ENCODE peak calls at places on chromosome 9, in four cellular contexts. F, Y, G and C are unnamed samples.

GRCh38 chr9:87567047-87567446 is 69.4 kb downstream of the DAPK1 start:
- DNase-seq in F (no peak), G (no peak), Y (no peak), C (no peak)

GRCh38 chr9:134136117-134136996 is 475 bp downstream of the WDR5 start:
- DNase-seq in Y (peak), G (peak), F (peak), C (peak)

GRCh38 chr9:112772551-112772950 is 22.0 kb downstream of the SNX30 start:
- DNase-seq in F (no peak), G (no peak), Y (no peak), C (no peak)

GRCh38 chr9:133360400-133361393 is 4.3 kb downstream of the SURF2 start:
- DNase-seq in G (no peak), F (no peak), Y (no peak), C (no peak)

GRCh38 chr9:116941266-116941665 is 254.2 kb downstream of the TRIM32 start:
- DNase-seq in Y (no peak), F (no peak), G (no peak), C (no peak)

GRCh38 chr9:73577867-73578266 is 426.2 kb downstream of the ANXA1 start:
- DNase-seq in G (no peak), F (peak), Y (peak), C (peak)

GRCh38 chr9:129333961-129334743 is 156.1 kb upstream of the IER5L start:
- DNase-seq in G (peak), F (peak), Y (peak), C (peak)

GRCh38 chr9:133275105-133276000 is at the start of gene ABO:
- DNase-seq in F (no peak), Y (peak), G (no peak), C (peak)

GRCh38 chr9:26471271-26471670 is 421.3 kb downstream of the CAAP1 start:
- DNase-seq in G (no peak), Y (no peak), F (no peak), C (no peak)

GRCh38 chr9:119283118-119283794 is 86.0 kb downstream of the BRINP1 start:
- DNase-seq in Y (peak), G (no peak), F (peak), C (peak)

GRCh38 chr9:34363619-34364351 is 12.9 kb downstream of the MYORG start:
- DNase-seq in F (no peak), G (no peak), Y (no peak), C (no peak)

GRCh38 chr9:114784721-114785253 is 21.1 kb downstream of the TNFSF15 start:
- DNase-seq in G (no peak), F (no peak), Y (no peak), C (no peak)

GRCh38 chr9:114779352-114779845 is 26.4 kb downstream of the TNFSF15 start:
- DNase-seq in G (peak), Y (peak), F (peak), C (peak)

GRCh38 chr9:114786251-114786650 is 19.6 kb downstream of the TNFSF15 start:
- DNase-seq in F (no peak), Y (no peak), G (no peak), C (peak)

GRCh38 chr9:114777841-114778240 is 28.0 kb downstream of the TNFSF15 start:
- DNase-seq in F (no peak), Y (peak), G (no peak), C (no peak)

DNA sequence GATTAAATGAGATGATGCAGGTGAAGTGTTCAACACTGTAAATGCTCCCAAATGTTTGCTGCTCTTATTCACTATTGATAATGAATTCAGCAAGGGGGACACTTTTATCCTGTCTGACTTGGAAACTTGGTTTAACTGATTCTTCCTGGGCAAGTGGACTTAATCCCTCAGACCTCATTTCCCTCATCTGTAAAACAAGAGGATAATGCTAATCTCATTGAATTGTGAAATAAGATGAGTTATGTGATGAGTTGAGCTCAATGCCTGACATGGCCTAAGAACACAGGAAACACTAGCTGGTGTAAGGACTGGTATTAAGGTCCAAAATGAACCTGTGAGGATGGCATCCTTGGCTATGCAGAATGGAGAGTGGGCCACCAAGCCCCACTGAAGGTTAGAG is 23.3 kb downstream of the TNFSF15 start:
- DNase-seq in G (no peak), Y (no peak), F (no peak), C (no peak)
- H3K4me2 ChIP-seq in G (no peak), Y (no peak), F (no peak), C (no peak)

GRCh38 chr9:70580593-70581195 is 166.2 kb upstream of the KLF9 start:
- DNase-seq in Y (no peak), G (no peak), F (peak), C (no peak)
- H3K4me2 ChIP-seq in Y (no peak), G (no peak), F (peak), C (no peak)

DNA sequence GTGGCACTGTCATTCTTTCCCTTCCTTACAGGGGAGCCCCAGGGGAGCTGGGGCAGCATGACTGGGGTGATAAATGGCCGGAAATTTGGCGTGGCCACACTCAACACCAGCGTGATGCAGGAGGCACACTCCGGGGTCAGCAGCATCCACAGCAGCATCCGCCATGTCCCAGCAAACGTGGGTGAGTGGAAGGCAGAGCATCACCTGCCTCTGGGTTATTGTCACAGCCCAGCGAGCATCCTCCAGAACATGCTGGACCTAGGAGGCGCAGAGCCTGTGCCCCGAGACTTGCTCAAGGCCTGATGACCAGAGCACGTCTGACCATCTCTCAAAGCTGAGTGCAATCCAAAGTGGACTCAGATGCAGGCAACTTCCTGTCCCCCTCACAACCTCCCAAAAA is 22.2 kb upstream of the ASS1 start:
- DNase-seq in G (no peak), Y (no peak), F (no peak), C (no peak)
- H3K4me2 ChIP-seq in G (no peak), Y (no peak), F (no peak), C (no peak)

GRCh38 chr9:106878081-106878837 is 15.3 kb downstream of the ZNF462 start:
- DNase-seq in F (no peak), Y (no peak), G (no peak), C (no peak)
- H3K4me2 ChIP-seq in F (peak), Y (no peak), G (peak), C (peak)

GRCh38 chr9:92726971-92727715 is 37.5 kb downstream of the BICD2 start:
- DNase-seq in F (no peak), Y (no peak), G (no peak), C (no peak)
- H3K4me2 ChIP-seq in F (no peak), Y (no peak), G (no peak), C (no peak)

GRCh38 chr9:107491081-107492053 is 1.8 kb upstream of the KLF4 start:
- DNase-seq in G (no peak), Y (peak), F (no peak), C (peak)
- H3K4me2 ChIP-seq in G (no peak), Y (peak), F (peak), C (peak)

GRCh38 chr9:70411930-70412677 is 2.4 kb downstream of the KLF9 start:
- DNase-seq in F (peak), Y (peak), G (no peak), C (peak)

GRCh38 chr9:70411141-70411929 is 3.1 kb downstream of the KLF9 start:
- DNase-seq in Y (peak), G (no peak), F (peak), C (peak)

GRCh38 chr9:70409280-70409679 is 5.2 kb downstream of the KLF9 start:
- DNase-seq in Y (no peak), F (no peak), G (no peak), C (no peak)

GRCh38 chr9:70409800-70410199 is 4.7 kb downstream of the KLF9 start:
- DNase-seq in Y (no peak), F (no peak), G (no peak), C (no peak)

GRCh38 chr9:70410368-70410767 is 4.1 kb downstream of the KLF9 start:
- DNase-seq in F (peak), G (no peak), Y (peak), C (no peak)
- H3K4me2 ChIP-seq in F (peak), G (no peak), Y (peak), C (peak)

DNA sequence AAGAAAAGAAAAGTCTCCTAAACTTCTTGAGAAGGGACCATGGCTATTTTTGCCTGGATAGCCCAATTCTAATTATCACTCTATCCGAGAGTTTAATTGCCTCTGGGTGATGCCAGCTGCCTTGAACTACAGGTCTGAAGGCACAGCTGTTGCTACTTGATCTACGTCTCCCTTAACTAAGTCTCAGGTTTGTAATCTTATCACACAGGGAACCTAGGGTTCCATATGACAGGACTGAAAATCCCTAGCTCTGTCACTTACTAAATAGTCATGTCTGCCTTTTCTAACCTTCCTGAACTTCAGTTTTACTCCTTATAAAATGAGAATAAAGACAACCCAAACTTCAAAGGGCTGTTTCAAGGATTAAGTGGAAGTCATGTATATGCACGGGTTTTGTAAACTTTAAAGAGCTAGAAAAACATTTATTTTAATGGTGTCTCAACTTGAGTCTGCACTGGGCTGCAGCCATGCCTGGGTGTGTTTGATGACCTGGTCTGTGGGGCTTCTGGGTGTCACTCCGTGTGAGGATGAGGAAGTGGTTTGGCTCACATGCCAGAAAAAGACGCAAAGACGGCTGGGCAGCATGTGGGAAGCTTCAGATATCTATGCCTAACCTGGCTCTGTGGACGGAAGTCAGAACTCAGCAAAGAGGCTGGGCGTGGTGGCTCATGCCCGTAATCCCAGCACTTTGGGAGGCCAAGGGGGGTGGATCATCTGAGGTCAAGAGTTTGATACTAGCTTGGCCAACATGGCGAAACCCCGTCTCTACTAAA is 129.3 kb upstream of the SLC44A1 start:
- DNase-seq in G (no peak), Y (no peak), F (no peak), C (no peak)
- H3K4me2 ChIP-seq in G (no peak), Y (no peak), F (no peak), C (no peak)